ENCODE peak calls at places on chromosomes 4 and X, in six cellular contexts. One of them, this sample, is unnamed. For H3K36me3, the result is how much of the 10 kb centered on the place peaks cover.

GRCh38 chr4:56937262-56937661 is 29.6 kb downstream of the REST start:
- DNase-seq in esophagus squamous epithelium: no peak
- DNase-seq in psoas muscle: no peak
- DNase-seq in suprapubic skin: no peak
- DNase-seq in astrocyte: peak
- DNase-seq in right lobe of liver: no peak
- DNase-seq in this sample: peak

GRCh38 chr4:84750956-84751275 is 168.0 kb downstream of the CDS1 start:
- DNase-seq in esophagus squamous epithelium: no peak
- DNase-seq in psoas muscle: no peak
- DNase-seq in suprapubic skin: no peak
- DNase-seq in astrocyte: no peak
- DNase-seq in right lobe of liver: no peak
- DNase-seq in this sample: no peak

GRCh38 chrX:101427954-101428353 is 19.9 kb downstream of the HNRNPH2 start:
- DNase-seq in esophagus squamous epithelium: no peak
- DNase-seq in psoas muscle: no peak
- DNase-seq in suprapubic skin: no peak
- DNase-seq in astrocyte: no peak
- DNase-seq in right lobe of liver: no peak
- DNase-seq in this sample: no peak

GRCh38 chr4:150244600-150244999 is 166.4 kb downstream of the DCLK2 start:
- DNase-seq in esophagus squamous epithelium: no peak
- DNase-seq in psoas muscle: no peak
- DNase-seq in suprapubic skin: no peak
- DNase-seq in astrocyte: peak
- DNase-seq in right lobe of liver: no peak
- DNase-seq in this sample: peak

GRCh38 chr4:118997601-118998000 is 108.9 kb downstream of the SYNPO2 start:
- DNase-seq in esophagus squamous epithelium: no peak
- DNase-seq in psoas muscle: no peak
- DNase-seq in suprapubic skin: no peak
- DNase-seq in astrocyte: peak
- DNase-seq in right lobe of liver: no peak
- DNase-seq in this sample: no peak

GRCh38 chrX:3962511-3963350 is 249.3 kb upstream of the PRKX start:
- DNase-seq in esophagus squamous epithelium: no peak
- DNase-seq in psoas muscle: no peak
- DNase-seq in suprapubic skin: no peak
- DNase-seq in astrocyte: no peak
- DNase-seq in right lobe of liver: no peak
- DNase-seq in this sample: no peak

GRCh38 chr4:81412941-81413488 is 58.7 kb downstream of the RASGEF1B start:
- DNase-seq in esophagus squamous epithelium: no peak
- DNase-seq in psoas muscle: no peak
- DNase-seq in suprapubic skin: no peak
- DNase-seq in astrocyte: no peak
- DNase-seq in right lobe of liver: no peak
- DNase-seq in this sample: no peak

GRCh38 chr4:72842323-72842722 is 227.2 kb downstream of the COX18 start:
- DNase-seq in esophagus squamous epithelium: no peak
- DNase-seq in psoas muscle: no peak
- DNase-seq in suprapubic skin: no peak
- DNase-seq in astrocyte: peak
- DNase-seq in right lobe of liver: no peak
- DNase-seq in this sample: no peak

GRCh38 chr4:141640692-141641091 is 4.3 kb downstream of the IL15 start:
- DNase-seq in esophagus squamous epithelium: no peak
- DNase-seq in psoas muscle: no peak
- DNase-seq in suprapubic skin: no peak
- DNase-seq in astrocyte: no peak
- DNase-seq in right lobe of liver: no peak
- DNase-seq in this sample: no peak

GRCh38 chr4:48944252-48944651 is 37.7 kb upstream of the OCIAD2 start:
- DNase-seq in esophagus squamous epithelium: no peak
- DNase-seq in psoas muscle: no peak
- DNase-seq in suprapubic skin: no peak
- DNase-seq in astrocyte: peak
- DNase-seq in right lobe of liver: no peak
- DNase-seq in this sample: no peak

GRCh38 chrX:73913580-73913979 is 350.6 kb downstream of the CHIC1 start:
- DNase-seq in esophagus squamous epithelium: no peak
- DNase-seq in psoas muscle: no peak
- DNase-seq in suprapubic skin: no peak
- DNase-seq in astrocyte: peak
- DNase-seq in right lobe of liver: no peak
- DNase-seq in this sample: no peak

GRCh38 chrX:141314441-141314840 is 72.1 kb upstream of the SPANXC start:
- DNase-seq in esophagus squamous epithelium: no peak
- DNase-seq in psoas muscle: no peak
- DNase-seq in suprapubic skin: no peak
- DNase-seq in astrocyte: peak
- DNase-seq in right lobe of liver: no peak
- DNase-seq in this sample: no peak

GRCh38 chr4:121823505-121824170 is at the start of gene CCNA2:
- DNase-seq in esophagus squamous epithelium: peak
- DNase-seq in psoas muscle: peak
- DNase-seq in suprapubic skin: peak
- DNase-seq in astrocyte: peak
- DNase-seq in right lobe of liver: peak
- DNase-seq in this sample: peak

GRCh38 chr4:47705326-47705981 is 132.4 kb downstream of the CORIN start:
- DNase-seq in esophagus squamous epithelium: no peak
- DNase-seq in psoas muscle: no peak
- DNase-seq in suprapubic skin: no peak
- DNase-seq in astrocyte: no peak
- DNase-seq in right lobe of liver: no peak
- DNase-seq in this sample: no peak

GRCh38 chr4:47701286-47701685 is 136.6 kb downstream of the CORIN start:
- DNase-seq in esophagus squamous epithelium: no peak
- DNase-seq in psoas muscle: no peak
- DNase-seq in suprapubic skin: no peak
- DNase-seq in astrocyte: no peak
- DNase-seq in right lobe of liver: no peak
- DNase-seq in this sample: no peak

GRCh38 chr4:47703964-47704363 is 133.9 kb downstream of the CORIN start:
- DNase-seq in esophagus squamous epithelium: no peak
- DNase-seq in psoas muscle: no peak
- DNase-seq in suprapubic skin: no peak
- DNase-seq in astrocyte: no peak
- DNase-seq in right lobe of liver: no peak
- DNase-seq in this sample: peak

GRCh38 chr4:47703008-47703407 is 134.9 kb downstream of the CORIN start:
- DNase-seq in esophagus squamous epithelium: no peak
- DNase-seq in psoas muscle: no peak
- DNase-seq in suprapubic skin: no peak
- DNase-seq in astrocyte: no peak
- DNase-seq in right lobe of liver: no peak
- DNase-seq in this sample: no peak

DNA sequence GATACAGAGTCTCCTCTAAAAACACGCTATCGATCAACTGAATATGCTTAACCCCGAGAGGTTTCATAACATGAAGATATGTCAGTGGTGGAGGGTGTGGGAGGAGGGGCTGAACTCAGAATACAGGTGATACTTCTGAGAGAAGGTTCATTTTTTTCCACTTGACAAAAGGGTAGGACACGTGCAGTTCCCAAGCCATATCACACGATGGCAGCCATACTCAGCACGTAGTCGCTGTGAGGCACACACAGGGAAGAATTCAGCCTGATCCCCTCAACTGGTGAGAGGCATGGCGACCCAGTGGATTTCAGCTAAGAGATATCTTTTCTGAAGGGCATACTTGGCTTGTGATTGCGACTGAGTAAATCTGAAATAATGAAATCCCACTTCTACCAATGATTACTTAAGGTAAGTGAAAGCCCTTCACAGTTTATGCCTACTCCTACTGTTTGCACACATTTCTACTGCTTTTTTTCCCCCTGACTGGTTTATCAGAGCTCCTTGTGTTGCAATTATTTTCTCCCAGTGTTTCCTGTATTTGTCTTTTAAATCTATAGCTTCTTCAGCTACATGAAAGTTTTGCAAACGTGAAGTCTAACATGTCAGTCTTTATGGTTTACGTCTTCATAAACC is 133.1 kb downstream of the CORIN start:
- DNase-seq in esophagus squamous epithelium: no peak
- DNase-seq in psoas muscle: no peak
- DNase-seq in suprapubic skin: no peak
- DNase-seq in astrocyte: no peak
- DNase-seq in right lobe of liver: peak
- DNase-seq in this sample: no peak
- TF ChIP-seq CTCF in esophagus squamous epithelium: no peak
- TF ChIP-seq CTCF in psoas muscle: peak
- TF ChIP-seq CTCF in suprapubic skin: no peak
- TF ChIP-seq CTCF in astrocyte: peak
- TF ChIP-seq CTCF in right lobe of liver: peak
- TF ChIP-seq CTCF in this sample: peak

GRCh38 chr4:3523628-3524221 is 8.5 kb downstream of the LRPAP1 start:
- DNase-seq in esophagus squamous epithelium: no peak
- DNase-seq in psoas muscle: no peak
- DNase-seq in suprapubic skin: no peak
- DNase-seq in astrocyte: no peak
- DNase-seq in right lobe of liver: no peak
- DNase-seq in this sample: no peak

GRCh38 chr4:3524349-3524748 is 7.9 kb downstream of the LRPAP1 start:
- DNase-seq in esophagus squamous epithelium: no peak
- DNase-seq in psoas muscle: no peak
- DNase-seq in suprapubic skin: no peak
- DNase-seq in astrocyte: no peak
- DNase-seq in right lobe of liver: no peak
- DNase-seq in this sample: no peak

GRCh38 chr4:3526456-3526855 is 5.8 kb downstream of the LRPAP1 start:
- DNase-seq in esophagus squamous epithelium: no peak
- DNase-seq in psoas muscle: no peak
- DNase-seq in suprapubic skin: peak
- DNase-seq in astrocyte: no peak
- DNase-seq in right lobe of liver: peak
- DNase-seq in this sample: no peak

GRCh38 chr4:3525532-3526430 is 6.4 kb downstream of the LRPAP1 start:
- DNase-seq in esophagus squamous epithelium: no peak
- DNase-seq in psoas muscle: no peak
- DNase-seq in suprapubic skin: peak
- DNase-seq in astrocyte: no peak
- DNase-seq in right lobe of liver: peak
- DNase-seq in this sample: no peak

GRCh38 chr4:3524920-3525319 is 7.3 kb downstream of the LRPAP1 start:
- DNase-seq in esophagus squamous epithelium: no peak
- DNase-seq in psoas muscle: no peak
- DNase-seq in suprapubic skin: peak
- DNase-seq in astrocyte: no peak
- DNase-seq in right lobe of liver: peak
- DNase-seq in this sample: no peak
- H3K36me3 ChIP-seq in esophagus squamous epithelium: under half
- H3K36me3 ChIP-seq in psoas muscle: half or more
- H3K36me3 ChIP-seq in suprapubic skin: half or more
- H3K36me3 ChIP-seq in astrocyte: under half
- H3K36me3 ChIP-seq in right lobe of liver: under half
- H3K36me3 ChIP-seq in this sample: under half

GRCh38 chr4:83660578-83660977 is 124.7 kb downstream of the GPAT3 start:
- DNase-seq in esophagus squamous epithelium: no peak
- DNase-seq in psoas muscle: no peak
- DNase-seq in suprapubic skin: no peak
- DNase-seq in astrocyte: no peak
- DNase-seq in right lobe of liver: no peak
- DNase-seq in this sample: no peak

GRCh38 chr4:83664071-83664470 is 128.2 kb downstream of the GPAT3 start:
- DNase-seq in esophagus squamous epithelium: no peak
- DNase-seq in psoas muscle: no peak
- DNase-seq in suprapubic skin: no peak
- DNase-seq in astrocyte: no peak
- DNase-seq in right lobe of liver: no peak
- DNase-seq in this sample: no peak

GRCh38 chr4:83661359-83661758 is 125.5 kb downstream of the GPAT3 start:
- DNase-seq in esophagus squamous epithelium: no peak
- DNase-seq in psoas muscle: no peak
- DNase-seq in suprapubic skin: no peak
- DNase-seq in astrocyte: no peak
- DNase-seq in right lobe of liver: no peak
- DNase-seq in this sample: no peak

GRCh38 chr4:83664741-83665140 is 128.8 kb downstream of the GPAT3 start:
- DNase-seq in esophagus squamous epithelium: no peak
- DNase-seq in psoas muscle: no peak
- DNase-seq in suprapubic skin: no peak
- DNase-seq in astrocyte: no peak
- DNase-seq in right lobe of liver: no peak
- DNase-seq in this sample: no peak

GRCh38 chr4:83662204-83662603 is 126.3 kb downstream of the GPAT3 start:
- DNase-seq in esophagus squamous epithelium: no peak
- DNase-seq in psoas muscle: no peak
- DNase-seq in suprapubic skin: no peak
- DNase-seq in astrocyte: no peak
- DNase-seq in right lobe of liver: no peak
- DNase-seq in this sample: no peak
- H3K4me3 ChIP-seq in esophagus squamous epithelium: no peak
- H3K4me3 ChIP-seq in psoas muscle: no peak
- H3K4me3 ChIP-seq in suprapubic skin: no peak
- H3K4me3 ChIP-seq in astrocyte: no peak
- H3K4me3 ChIP-seq in right lobe of liver: no peak
- H3K4me3 ChIP-seq in this sample: no peak

GRCh38 chr4:10161146-10161545 is 44.5 kb upstream of the WDR1 start:
- DNase-seq in esophagus squamous epithelium: no peak
- DNase-seq in psoas muscle: no peak
- DNase-seq in suprapubic skin: no peak
- DNase-seq in astrocyte: no peak
- DNase-seq in right lobe of liver: no peak
- DNase-seq in this sample: no peak

GRCh38 chr4:10159671-10160070 is 43.1 kb upstream of the WDR1 start:
- DNase-seq in esophagus squamous epithelium: no peak
- DNase-seq in psoas muscle: no peak
- DNase-seq in suprapubic skin: no peak
- DNase-seq in astrocyte: no peak
- DNase-seq in right lobe of liver: no peak
- DNase-seq in this sample: no peak

GRCh38 chr4:10161840-10162239 is 45.2 kb upstream of the WDR1 start:
- DNase-seq in esophagus squamous epithelium: no peak
- DNase-seq in psoas muscle: no peak
- DNase-seq in suprapubic skin: no peak
- DNase-seq in astrocyte: no peak
- DNase-seq in right lobe of liver: no peak
- DNase-seq in this sample: no peak

GRCh38 chr4:10158355-10158942 is 41.9 kb upstream of the WDR1 start:
- DNase-seq in esophagus squamous epithelium: no peak
- DNase-seq in psoas muscle: no peak
- DNase-seq in suprapubic skin: no peak
- DNase-seq in astrocyte: no peak
- DNase-seq in right lobe of liver: no peak
- DNase-seq in this sample: no peak

DNA sequence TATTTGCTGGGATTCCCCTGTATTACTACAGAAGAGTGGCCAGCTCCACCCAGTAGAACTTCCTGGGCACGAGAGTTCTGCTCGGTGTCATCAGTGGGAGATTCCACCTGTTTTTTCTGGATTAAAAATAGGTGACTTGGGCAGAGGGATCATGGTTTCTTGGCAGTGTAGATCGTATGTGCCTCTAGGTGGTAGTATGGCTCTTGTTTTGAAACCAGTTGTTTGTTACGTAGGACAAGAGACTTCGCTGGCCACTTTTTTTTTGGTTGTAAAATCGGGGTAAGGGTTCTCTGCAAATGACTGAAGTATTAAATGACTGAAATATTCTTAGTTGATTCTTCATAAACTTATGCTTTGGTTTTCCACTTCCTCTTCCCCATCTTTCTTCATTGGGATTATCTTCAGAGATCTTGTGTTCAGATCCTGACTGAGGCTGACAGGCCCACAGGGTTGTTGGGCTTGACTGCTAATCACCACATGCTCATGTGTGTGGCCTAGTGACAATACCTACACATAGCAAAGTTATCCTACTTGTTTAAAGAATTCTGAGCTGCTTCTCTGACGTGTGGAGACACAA is 43.8 kb upstream of the WDR1 start:
- DNase-seq in esophagus squamous epithelium: no peak
- DNase-seq in psoas muscle: no peak
- DNase-seq in suprapubic skin: no peak
- DNase-seq in astrocyte: no peak
- DNase-seq in right lobe of liver: no peak
- DNase-seq in this sample: no peak
- TF ChIP-seq CTCF in esophagus squamous epithelium: no peak
- TF ChIP-seq CTCF in psoas muscle: peak
- TF ChIP-seq CTCF in suprapubic skin: no peak
- TF ChIP-seq CTCF in astrocyte: no peak
- TF ChIP-seq CTCF in right lobe of liver: peak
- TF ChIP-seq CTCF in this sample: peak

This sample was measured in kidney epithelial cell.